ENCODE peak calls at places on chromosomes 12 and 14, in five cellular contexts. E is CD8-positive, alpha-beta memory T cell; N is tibial nerve; H is right lobe of liver; T is GM06990. Q is an unnamed sample. For H3K27me3 and H3K36me3, the result is how much of the 10 kb centered on the place peaks cover.

GRCh38 chr12:50088577-50089335 is 3.6 kb downstream of the SMARCD1 start:
- DNase-seq in H (no peak), E (peak), T (no peak), N (peak), Q (peak)

GRCh38 chr12:110565919-110566871 is 16.9 kb downstream of the PPTC7 start:
- DNase-seq in H (no peak), T (no peak), N (no peak), E (no peak), Q (no peak)

GRCh38 chr14:64705406-64706118 is 1.3 kb downstream of the PLEKHG3 start:
- DNase-seq in N (peak), E (no peak), T (no peak), H (peak), Q (no peak)

GRCh38 chr12:124049451-124050094 is 76.6 kb downstream of the ZNF664 start:
- DNase-seq in H (no peak), N (no peak), E (no peak), T (no peak), Q (no peak)

GRCh38 chr14:100904307-100905019 is 941 bp upstream of the RTL1 start:
- DNase-seq in N (no peak), H (no peak), E (no peak), T (no peak), Q (no peak)

GRCh38 chr12:48813464-48814312 is 4.6 kb upstream of the CACNB3 start:
- DNase-seq in E (no peak), H (no peak), N (no peak), T (no peak), Q (no peak)

GRCh38 chr12:115810166-115810565 is 467.3 kb downstream of the MED13L start:
- DNase-seq in N (no peak), T (no peak), E (no peak), H (no peak), Q (no peak)

GRCh38 chr14:101878222-101879211 is 85.9 kb upstream of the DYNC1H1 start:
- DNase-seq in T (peak), E (no peak), N (no peak), H (no peak), Q (no peak)

GRCh38 chr12:124550123-124551089 is 17.0 kb downstream of the NCOR2 start:
- DNase-seq in E (no peak), H (no peak), T (no peak), N (no peak), Q (no peak)

GRCh38 chr14:49861581-49861922 is 9.0 kb upstream of the NEMF start:
- DNase-seq in E (no peak), N (peak), T (peak), H (peak), Q (peak)

GRCh38 chr12:101323255-101323654 is 43.4 kb downstream of the UTP20 start:
- DNase-seq in T (no peak), N (no peak), H (no peak), E (no peak), Q (no peak)

GRCh38 chr12:50458606-50459005 is 46.2 kb upstream of the DIP2B start:
- DNase-seq in N (no peak), E (no peak), H (no peak), T (no peak), Q (no peak)

GRCh38 chr12:6613015-6613775 is 6.0 kb upstream of the CHD4 start:
- DNase-seq in N (peak), E (no peak), T (peak), H (peak), Q (peak)

GRCh38 chr12:53071591-53072551 is 7.3 kb downstream of the SPRYD3 start:
- DNase-seq in N (peak), H (no peak), E (no peak), T (no peak), Q (no peak)

GRCh38 chr12:101779200-101779599 is 39.9 kb upstream of the SYCP3 start:
- DNase-seq in H (no peak), E (no peak), N (no peak), T (no peak), Q (no peak)

GRCh38 chr12:18139989-18140596 is 50.1 kb upstream of the RERGL start:
- DNase-seq in H (no peak), T (no peak), N (no peak), E (no peak), Q (no peak)

GRCh38 chr12:63319936-63320633 is 169.1 kb upstream of the AVPR1A start:
- DNase-seq in H (no peak), N (no peak), E (no peak), T (no peak), Q (no peak)

GRCh38 chr12:46590991-46591703 is 218.6 kb upstream of the SLC38A2 start:
- DNase-seq in T (no peak), H (no peak), N (no peak), E (no peak), Q (no peak)

GRCh38 chr12:105729372-105729771 is 398.9 kb downstream of the C12orf75 start:
- DNase-seq in E (no peak), T (no peak), H (no peak), N (no peak), Q (no peak)

GRCh38 chr14:49505026-49505766 is 81.0 kb downstream of the RPS29 start:
- DNase-seq in N (no peak), T (no peak), H (no peak), E (no peak), Q (no peak)

GRCh38 chr12:15423629-15424028 is 101.3 kb downstream of the PTPRO start:
- DNase-seq in N (no peak), H (no peak), T (no peak), E (no peak), Q (no peak)

GRCh38 chr12:115338566-115339294 is 654.8 kb upstream of the TBX3 start:
- DNase-seq in T (no peak), N (no peak), E (no peak), H (no peak), Q (no peak)

GRCh38 chr12:7833831-7834230 is 38.9 kb downstream of the SLC2A14 start:
- DNase-seq in E (no peak), H (no peak), T (no peak), N (no peak), Q (no peak)

GRCh38 chr12:110721570-110721969 is 21.1 kb downstream of the PPP1CC start:
- DNase-seq in N (no peak), H (no peak), E (no peak), T (no peak), Q (no peak)

GRCh38 chr14:53964249-53964648 is 7.6 kb upstream of the BMP4 start:
- DNase-seq in E (no peak), N (no peak), T (no peak), H (no peak), Q (no peak)

GRCh38 chr12:104750061-104750460 is 208.0 kb downstream of the SLC41A2 start:
- DNase-seq in H (no peak), N (peak), E (no peak), T (no peak), Q (no peak)

GRCh38 chr14:75822522-75823288 is 159.1 kb downstream of the TGFB3 start:
- DNase-seq in E (no peak), T (no peak), H (no peak), N (no peak), Q (no peak)

GRCh38 chr12:63206908-63207307 is 55.9 kb upstream of the AVPR1A start:
- DNase-seq in E (no peak), N (peak), T (no peak), H (peak), Q (no peak)

GRCh38 chr12:52926596-52927241 is 21.8 kb upstream of the KRT8 start:
- DNase-seq in E (no peak), T (no peak), N (no peak), H (no peak), Q (no peak)

GRCh38 chr12:91380651-91381050 is 198.0 kb upstream of the DCN start:
- DNase-seq in E (no peak), N (no peak), H (no peak), T (no peak), Q (no peak)

GRCh38 chr12:91379051-91379775 is 196.6 kb upstream of the DCN start:
- DNase-seq in H (no peak), T (no peak), E (no peak), N (no peak), Q (no peak)

GRCh38 chr12:91381309-91381804 is 198.7 kb upstream of the DCN start:
- DNase-seq in H (no peak), E (no peak), N (peak), T (peak), Q (peak)

GRCh38 chr12:91373086-91373485 is 190.5 kb upstream of the DCN start:
- DNase-seq in E (no peak), N (no peak), T (no peak), H (no peak), Q (no peak)

DNA sequence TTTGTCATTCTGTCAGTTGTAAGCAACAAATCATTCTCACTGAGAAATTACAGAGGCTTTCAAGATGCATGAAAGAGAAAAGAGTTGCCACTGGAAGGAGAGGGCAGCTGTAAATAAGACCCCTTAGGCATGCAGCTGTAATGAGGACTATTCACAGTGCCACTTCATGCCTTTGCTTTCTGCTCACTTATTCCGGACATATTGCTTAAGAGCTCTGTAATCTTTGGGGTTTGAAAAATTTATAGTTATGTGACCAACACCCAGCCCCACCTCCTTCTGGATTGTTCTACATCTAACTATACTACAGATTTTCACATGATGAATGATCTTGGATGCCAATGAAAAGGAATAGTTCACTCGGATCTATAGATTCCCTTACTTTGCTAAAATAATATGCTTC is 194.8 kb upstream of the DCN start:
- DNase-seq in T (no peak), N (no peak), H (no peak), E (no peak), Q (no peak)
- H3K4me3 ChIP-seq in T (no peak), N (no peak), H (no peak), E (no peak), Q (no peak)

DNA sequence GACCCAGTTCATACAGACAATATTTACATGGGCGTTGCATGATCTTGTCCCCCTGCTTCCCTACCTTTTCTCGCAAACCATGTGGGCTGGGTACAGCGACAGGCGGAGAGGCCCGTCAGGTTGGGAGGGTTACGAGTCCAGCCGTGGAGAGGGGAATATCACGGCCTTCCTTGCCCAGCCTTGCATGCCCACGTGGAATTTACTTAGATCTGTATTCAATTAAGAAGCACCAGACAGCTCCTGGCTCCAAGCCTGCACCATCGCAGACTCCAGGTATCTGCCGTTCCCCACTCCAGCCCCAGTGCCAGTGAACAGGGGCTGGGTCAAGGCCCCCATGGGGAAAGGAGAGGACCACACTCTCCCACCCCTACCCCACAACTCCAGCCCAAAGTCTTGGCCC is 29.8 kb downstream of the BCL11B start:
- DNase-seq in N (no peak), T (no peak), H (no peak), E (no peak), Q (no peak)
- H3K27me3 ChIP-seq in N (under half), T (under half), H (under half), E (under half), Q (under half)

GRCh38 chr12:68873316-68873715 is 59.7 kb downstream of the CPM start:
- DNase-seq in E (no peak), T (no peak), N (no peak), H (no peak), Q (no peak)
- H3K36me3 ChIP-seq in E (under half), T (under half), N (under half), H (under half), Q (under half)

DNA sequence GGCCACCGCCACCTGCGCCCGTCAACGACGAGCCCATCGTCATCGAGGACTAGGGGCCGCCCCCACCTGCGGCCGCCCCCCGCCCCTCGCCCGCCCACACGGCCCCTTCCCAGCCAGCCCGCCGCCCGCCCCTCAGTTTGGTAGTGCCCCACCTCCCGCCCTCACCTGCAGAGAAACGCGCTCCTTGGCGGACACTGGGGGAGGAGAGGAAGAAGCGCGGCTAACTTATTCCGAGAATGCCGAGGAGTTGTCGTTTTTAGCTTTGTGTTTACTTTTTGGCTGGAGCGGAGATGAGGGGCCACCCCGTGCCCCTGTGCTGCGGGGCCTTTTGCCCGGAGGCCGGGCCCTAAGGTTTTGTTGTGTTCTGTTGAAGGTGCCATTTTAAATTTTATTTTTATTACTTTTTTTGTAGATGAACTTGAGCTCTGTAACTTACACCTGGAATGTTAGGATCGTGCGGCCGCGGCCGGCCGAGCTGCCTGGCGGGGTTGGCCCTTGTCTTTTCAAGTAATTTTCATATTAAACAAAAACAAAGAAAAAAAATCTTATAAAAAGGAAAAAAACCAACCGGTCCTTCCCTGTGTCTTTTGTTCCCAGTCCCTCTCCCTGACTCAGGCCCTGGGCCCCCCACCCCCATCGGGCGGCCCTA is 4.3 kb upstream of the CRIP2 start:
- DNase-seq in N (no peak), T (no peak), E (no peak), H (no peak), Q (no peak)
- H3K4me3 ChIP-seq in N (no peak), T (no peak), E (no peak), H (no peak), Q (no peak)

GRCh38 chr14:105481886-105482454 is 4.7 kb upstream of the CRIP1 start:
- DNase-seq in H (peak), N (peak), T (peak), E (peak), Q (peak)
- H3K27me3 ChIP-seq in H (under half), N (under half), T (under half), E (under half), Q (under half)

GRCh38 chr12:64633186-64633939 is 23.1 kb downstream of the RASSF3 start:
- DNase-seq in H (no peak), N (no peak), E (no peak), T (no peak), Q (no peak)

GRCh38 chr12:64633940-64634337 is 23.6 kb downstream of the RASSF3 start:
- DNase-seq in H (peak), N (no peak), T (no peak), E (no peak), Q (peak)

GRCh38 chr12:64639466-64639865 is 29.2 kb downstream of the RASSF3 start:
- DNase-seq in H (no peak), T (no peak), N (no peak), E (no peak), Q (no peak)

GRCh38 chr12:64634508-64635092 is 24.3 kb downstream of the RASSF3 start:
- DNase-seq in N (no peak), E (no peak), H (no peak), T (no peak), Q (no peak)

DNA sequence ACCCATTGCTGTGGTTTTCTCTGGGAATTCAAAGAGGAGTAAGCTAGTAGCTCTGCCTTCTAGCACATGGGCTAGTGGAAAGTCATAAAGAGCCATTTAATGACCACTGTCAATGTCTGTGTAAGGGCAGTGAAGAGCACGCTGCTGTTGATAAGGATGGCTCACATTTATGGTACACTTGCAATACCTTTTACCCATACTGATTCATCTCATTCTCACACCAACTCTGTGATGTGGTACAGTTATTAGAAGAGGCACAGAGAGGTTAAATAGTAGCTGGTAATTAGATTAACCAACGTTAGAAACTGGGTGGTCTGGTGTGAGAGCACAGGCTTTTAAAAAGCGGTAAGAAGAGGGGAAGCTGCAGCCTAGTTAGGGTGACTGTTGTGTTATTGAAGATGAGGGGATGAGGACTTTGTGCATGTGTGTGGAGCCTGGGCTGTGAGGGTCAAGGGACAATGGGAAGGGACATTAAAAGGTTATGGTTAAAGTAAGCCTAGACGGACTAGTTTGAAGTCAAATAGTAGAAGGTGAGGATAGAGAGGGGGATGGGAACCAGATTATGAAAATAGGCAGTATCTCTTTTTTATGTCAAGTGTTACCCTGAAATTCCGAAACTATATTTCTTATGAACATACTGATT is 25.2 kb downstream of the RASSF3 start:
- DNase-seq in E (no peak), T (no peak), N (no peak), H (no peak), Q (no peak)
- H3K36me3 ChIP-seq in E (under half), T (under half), N (under half), H (under half), Q (under half)

DNA sequence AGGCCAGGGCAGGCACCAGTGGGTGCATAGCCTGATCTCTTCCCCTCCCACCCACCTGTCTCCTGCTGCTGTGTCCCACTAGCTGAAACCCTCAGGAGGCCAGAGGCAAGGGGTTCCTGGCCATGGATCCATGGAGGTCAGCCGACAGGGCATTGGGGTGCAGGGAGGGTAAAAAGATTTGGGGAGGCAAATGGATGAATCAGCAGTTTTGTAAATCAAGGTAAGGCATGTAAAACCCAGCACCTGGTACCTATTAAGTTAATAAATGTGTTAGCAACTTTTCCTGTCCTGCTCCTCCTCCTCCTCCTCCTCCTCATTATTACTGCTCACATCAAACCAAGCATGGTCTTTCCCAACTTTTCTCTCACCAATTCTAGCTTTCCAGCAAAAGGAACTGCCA is 155.5 kb upstream of the GSC start:
- DNase-seq in E (no peak), T (no peak), H (no peak), N (no peak), Q (no peak)
- H3K4me3 ChIP-seq in E (no peak), T (no peak), H (no peak), N (no peak), Q (no peak)

DNA sequence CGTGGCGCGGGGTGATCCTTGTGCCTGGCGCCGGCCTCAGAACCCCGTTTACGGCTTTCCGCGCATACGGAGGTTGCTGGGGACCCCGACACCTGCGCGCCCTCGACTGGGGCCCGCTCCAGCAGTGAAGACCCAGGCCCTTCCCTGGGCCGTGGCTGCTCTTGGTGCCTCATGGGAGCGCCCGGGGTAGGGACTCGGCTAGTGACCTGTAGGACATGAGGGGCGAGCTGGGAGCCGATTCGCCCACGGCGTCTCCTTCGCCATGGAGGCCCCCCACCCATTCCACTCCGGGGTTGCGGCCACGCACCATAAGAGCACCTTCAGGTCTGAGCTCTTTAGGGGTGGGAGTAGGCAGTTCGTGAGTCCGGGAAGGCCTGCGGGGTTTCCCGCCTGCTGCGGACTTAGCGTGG is 14.2 kb upstream of the PAX9 start:
- DNase-seq in H (no peak), T (no peak), E (no peak), N (no peak), Q (no peak)
- H3K27me3 ChIP-seq in H (under half), T (under half), E (under half), N (half or more), Q (under half)

Q was measured in CD4-positive, alpha-beta memory T cell.